ENCODE peak calls at places on chromosomes 6 and 20, in eight cellular contexts. S, C, T, V, L, A, P and K are unnamed samples.

GRCh38 chr6:147741419-147741818 is 232.9 kb downstream of the SAMD5 start:
- DNase-seq in S (no peak), C (peak), T (no peak), V (no peak), L (no peak), A (no peak), P (no peak), K (no peak)

GRCh38 chr6:83092756-83093399 is 25.4 kb downstream of the DOP1A start:
- DNase-seq in S (no peak), C (no peak), T (no peak), V (no peak), L (peak), A (no peak), P (no peak), K (no peak)

GRCh38 chr20:64079273-64080012 is at the start of gene RGS19:
- DNase-seq in S (no peak), C (no peak), T (peak), V (peak), L (peak), A (peak), P (peak), K (peak)

GRCh38 chr20:23296841-23297701 is 53.5 kb upstream of the NXT1 start:
- DNase-seq in S (no peak), C (no peak), T (no peak), V (peak), L (peak), A (no peak), P (no peak), K (no peak)

GRCh38 chr20:32823078-32823477 is 3.3 kb downstream of the MAPRE1 start:
- DNase-seq in S (peak), C (peak), T (no peak), V (peak), L (peak), A (no peak), P (no peak), K (no peak)

GRCh38 chr20:43974665-43975064 is 60.0 kb downstream of the TOX2 start:
- DNase-seq in S (no peak), C (no peak), T (no peak), V (no peak), L (no peak), A (no peak), P (no peak), K (no peak)

GRCh38 chr20:48722002-48722731 is 105.6 kb downstream of the PREX1 start:
- DNase-seq in S (no peak), C (peak), T (no peak), V (peak), L (peak), A (no peak), P (no peak), K (no peak)

GRCh38 chr20:9200620-9201019 is 131.7 kb downstream of the PLCB4 start:
- DNase-seq in S (peak), C (no peak), T (no peak), V (peak), L (peak), A (no peak), P (no peak), K (no peak)

GRCh38 chr6:145960918-145961604 is 3.1 kb downstream of the SHPRH start:
- DNase-seq in S (no peak), C (no peak), T (no peak), V (no peak), L (peak), A (no peak), P (no peak), K (no peak)

GRCh38 chr6:93919365-93919764 is 500.0 kb upstream of the EPHA7 start:
- DNase-seq in S (no peak), C (no peak), T (no peak), V (no peak), L (no peak), A (no peak), P (no peak), K (no peak)

GRCh38 chr6:42226251-42227143 is 8.8 kb upstream of the MRPS10 start:
- DNase-seq in S (no peak), C (no peak), T (no peak), V (peak), L (peak), A (no peak), P (no peak), K (peak)

GRCh38 chr20:37226889-37227288 is 34.7 kb downstream of the GHRH start:
- DNase-seq in S (no peak), C (no peak), T (no peak), V (no peak), L (peak), A (no peak), P (no peak), K (peak)

GRCh38 chr6:36809933-36810844 is 29.1 kb downstream of the CPNE5 start:
- DNase-seq in S (no peak), C (no peak), T (no peak), V (no peak), L (no peak), A (no peak), P (no peak), K (no peak)

GRCh38 chr20:35741892-35742740 is at the start of gene RBM39:
- DNase-seq in S (peak), C (peak), T (peak), V (peak), L (peak), A (peak), P (peak), K (peak)

GRCh38 chr20:1150218-1150617 is 31.8 kb downstream of the PSMF1 start:
- DNase-seq in S (no peak), C (peak), T (no peak), V (no peak), L (peak), A (no peak), P (no peak), K (no peak)